ENCODE peak calls at places on chromosomes 13 and 19, in nine cellular contexts. B is stomach, Y is endothelial cell, O is omental fat pad, L is breast epithelium, F is lower leg skin, Q is H9, I is fibroblast of lung, Z is B cell. P is an unnamed sample.

GRCh38 chr13:110346661-110347067 is 39.6 kb downstream of the COL4A2 start:
- DNase-seq in I (no peak), L (no peak), Q (no peak), Z (no peak), F (peak), O (no peak), B (no peak), Y (no peak), P (no peak)

GRCh38 chr13:47865883-47866282 is 135.2 kb downstream of the SUCLA2 start:
- DNase-seq in Y (no peak), I (no peak), Z (no peak), F (no peak), O (no peak), B (no peak), Q (no peak), L (no peak), P (peak)

GRCh38 chr13:38670627-38671026 is 16.2 kb upstream of the FREM2 start:
- DNase-seq in I (peak), F (no peak), B (no peak), L (no peak), Q (no peak), Z (no peak), O (no peak), Y (no peak), P (no peak)

GRCh38 chr13:105518086-105518485 is 1017.4 kb downstream of the EFNB2 start:
- DNase-seq in O (no peak), I (peak), B (no peak), L (no peak), Z (no peak), Y (no peak), F (no peak), Q (no peak), P (no peak)

GRCh38 chr13:49046534-49046933 is 70.8 kb downstream of the FNDC3A start:
- DNase-seq in Z (no peak), L (no peak), B (no peak), I (peak), Y (no peak), Q (no peak), O (no peak), F (no peak), P (no peak)

GRCh38 chr13:46041335-46041934 is 11.1 kb downstream of the ZC3H13 start:
- DNase-seq in I (peak), O (no peak), L (no peak), F (no peak), Y (no peak), B (no peak), Q (no peak), Z (no peak), P (no peak)

GRCh38 chr13:47708386-47708785 is 292.7 kb downstream of the SUCLA2 start:
- DNase-seq in I (peak), B (no peak), Y (no peak), Q (no peak), F (no peak), L (no peak), O (no peak), Z (no peak), P (no peak)

GRCh38 chr19:5827342-5827890 is 12.1 kb downstream of the FUT6 start:
- DNase-seq in Z (no peak), F (no peak), O (no peak), I (no peak), Q (no peak), B (no peak), L (no peak), Y (no peak), P (no peak)

GRCh38 chr13:110629735-110630134 is 14.4 kb downstream of the NAXD start:
- DNase-seq in I (peak), O (no peak), Q (no peak), F (no peak), L (no peak), Z (peak), B (no peak), Y (no peak), P (no peak)

GRCh38 chr19:56765107-56765506 is 75.4 kb downstream of the PEG3 start:
- DNase-seq in I (no peak), B (peak), Z (no peak), Y (no peak), Q (no peak), L (peak), F (no peak), O (peak), P (no peak)

GRCh38 chr13:102401305-102401704 is 543 bp downstream of the FGF14 start:
- DNase-seq in I (no peak), Q (no peak), L (no peak), O (no peak), Y (no peak), Z (no peak), F (no peak), B (no peak), P (peak)

GRCh38 chr19:14147797-14148605 is 11.6 kb upstream of the ASF1B start:
- DNase-seq in Z (no peak), Y (peak), L (peak), Q (peak), I (peak), B (peak), F (peak), O (peak), P (peak)

GRCh38 chr19:30028118-30028991 is 86.3 kb downstream of the URI1 start:
- DNase-seq in Y (no peak), Z (no peak), I (no peak), Q (no peak), B (no peak), L (no peak), O (no peak), F (no peak), P (no peak)

GRCh38 chr19:56098731-56099577 is 22.1 kb downstream of the ZNF787 start:
- DNase-seq in O (no peak), L (no peak), Y (no peak), Q (no peak), Z (no peak), B (no peak), F (no peak), I (no peak), P (peak)

GRCh38 chr13:60047943-60048342 is 115.8 kb downstream of the DIAPH3 start:
- DNase-seq in F (no peak), O (no peak), Q (no peak), Y (no peak), I (peak), L (no peak), B (no peak), Z (no peak), P (no peak)

GRCh38 chr13:101515504-101515903 is 63.0 kb downstream of the ITGBL1 start:
- DNase-seq in Z (no peak), Y (no peak), O (no peak), B (no peak), F (no peak), Q (no peak), I (no peak), L (no peak), P (no peak)

GRCh38 chr13:38398810-38399493 is 49.3 kb downstream of the UFM1 start:
- DNase-seq in I (peak), Q (no peak), Z (no peak), B (no peak), Y (no peak), F (no peak), L (no peak), O (no peak), P (no peak)

GRCh38 chr19:45424191-45425058 is 708 bp upstream of the ERCC1 start:
- DNase-seq in Z (no peak), I (peak), B (peak), F (peak), L (no peak), Y (peak), O (no peak), Q (peak), P (peak)

GRCh38 chr19:45423033-45423588 is 606 bp downstream of the ERCC1 start:
- DNase-seq in Y (no peak), I (no peak), B (no peak), Q (no peak), O (no peak), Z (no peak), F (peak), L (no peak), P (no peak)

GRCh38 chr19:45423589-45424190 is at the start of gene ERCC1:
- DNase-seq in Z (peak), F (no peak), I (peak), Q (peak), O (peak), B (peak), L (peak), Y (peak), P (peak)

GRCh38 chr19:45428385-45429231 is 4.9 kb upstream of the ERCC1 start:
- DNase-seq in Z (no peak), F (no peak), O (no peak), L (no peak), Y (peak), I (peak), B (peak), Q (peak), P (peak)
- TF ChIP-seq CTCF in Z (peak), F (no peak), O (no peak), L (no peak), Y (peak), I (peak), B (no peak), Q (peak), P (peak)

GRCh38 chr19:28934626-28935025 is 278.3 kb downstream of the UQCRFS1 start:
- DNase-seq in Q (no peak), F (no peak), Z (no peak), I (no peak), L (no peak), Y (no peak), B (no peak), O (no peak), P (no peak)

GRCh38 chr19:28929026-28929425 is 283.9 kb downstream of the UQCRFS1 start:
- DNase-seq in F (no peak), I (no peak), Y (no peak), Z (no peak), Q (no peak), L (no peak), B (no peak), O (no peak), P (no peak)

GRCh38 chr19:28932446-28932845 is 280.5 kb downstream of the UQCRFS1 start:
- DNase-seq in Y (no peak), F (no peak), I (no peak), Q (no peak), L (no peak), Z (no peak), O (no peak), B (no peak), P (no peak)
- TF ChIP-seq CTCF in Y (no peak), F (no peak), I (no peak), Q (no peak), L (no peak), Z (no peak), O (no peak), B (no peak), P (no peak)

DNA sequence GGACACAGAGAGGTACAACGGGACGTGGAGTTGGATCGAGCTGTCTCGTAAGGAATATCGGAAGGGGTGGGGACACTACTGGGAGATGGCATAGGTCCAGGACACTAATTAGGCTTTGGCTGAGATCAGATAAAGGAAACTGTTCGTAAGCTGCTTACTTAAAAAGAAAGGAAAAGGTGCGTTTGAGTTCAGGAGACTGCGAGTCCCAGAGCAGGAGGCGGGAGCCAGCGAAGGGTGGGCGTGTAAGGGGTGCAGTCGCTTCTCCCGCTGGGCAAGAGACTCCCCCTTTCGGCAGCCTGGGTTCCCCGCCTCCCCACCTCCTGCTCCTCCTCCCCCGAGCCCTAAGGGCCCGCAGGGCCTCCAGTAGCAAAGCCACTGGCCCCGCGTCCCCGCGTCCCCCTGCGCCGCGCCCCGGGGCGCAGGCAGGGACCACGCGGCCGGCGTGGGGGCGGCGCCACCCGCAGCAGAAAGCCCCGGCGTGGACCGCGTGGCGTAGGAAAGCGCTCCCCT is 571 bp downstream of the ABCC4 start:
- DNase-seq in O (no peak), I (peak), Y (peak), Z (no peak), L (no peak), Q (peak), F (peak), B (peak), P (peak)
- TF ChIP-seq CTCF in O (no peak), I (peak), Y (no peak), Z (no peak), L (no peak), Q (peak), F (no peak), B (no peak), P (peak)

GRCh38 chr19:41937976-41938375 is 9.7 kb upstream of the ERFL start:
- DNase-seq in F (no peak), Z (no peak), Y (no peak), Q (no peak), L (no peak), O (no peak), B (no peak), I (no peak), P (no peak)
- TF ChIP-seq CTCF in F (no peak), Z (no peak), Y (peak), Q (peak), L (no peak), O (no peak), B (no peak), I (no peak), P (no peak)

DNA sequence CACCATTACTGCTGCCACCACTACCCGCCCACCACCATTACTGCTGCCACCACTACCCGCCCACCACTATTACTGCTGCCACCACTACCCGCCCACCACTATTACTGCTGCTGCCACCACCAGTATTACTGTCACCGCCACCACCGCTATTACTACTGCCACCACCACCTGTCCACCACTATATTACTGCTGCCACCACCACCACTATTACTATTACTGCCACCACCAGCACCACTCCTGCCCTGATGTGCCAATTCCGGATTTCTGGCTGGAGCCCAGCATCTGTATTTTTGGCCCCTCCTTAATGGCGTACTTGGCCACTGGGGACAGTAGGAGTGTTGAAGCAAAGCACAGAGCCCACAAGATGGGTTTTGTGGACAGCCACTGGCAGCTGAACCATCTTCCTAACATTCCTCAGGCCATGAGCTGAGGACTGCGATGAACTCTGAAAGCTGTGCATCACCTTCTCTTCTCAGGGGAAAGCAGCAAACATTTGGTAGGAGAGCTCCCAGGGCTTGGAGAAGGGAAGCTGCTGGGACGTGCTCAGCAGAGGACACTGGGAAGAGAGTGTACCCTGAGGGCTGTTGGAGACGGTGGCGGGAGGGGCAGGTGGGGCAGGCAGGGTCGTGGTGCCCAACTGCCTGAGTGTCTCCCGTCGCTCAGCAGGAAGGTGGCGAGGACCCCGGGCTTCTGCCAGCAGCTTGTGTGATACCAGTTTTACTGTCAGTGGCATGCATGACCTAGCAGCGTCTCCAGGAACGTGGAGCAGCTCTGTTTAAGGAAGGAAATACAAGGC is 23.0 kb downstream of the CUL4A start:
- DNase-seq in L (no peak), B (no peak), O (no peak), Y (no peak), F (no peak), Q (no peak), Z (no peak), I (no peak), P (no peak)
- TF ChIP-seq CTCF in L (no peak), B (no peak), O (no peak), Y (no peak), F (no peak), Q (no peak), Z (no peak), I (no peak), P (no peak)

GRCh38 chr13:29227560-29227959 is 367.9 kb downstream of the SLC7A1 start:
- DNase-seq in Q (no peak), L (no peak), Y (no peak), O (no peak), I (no peak), Z (no peak), F (no peak), B (no peak), P (no peak)

DNA sequence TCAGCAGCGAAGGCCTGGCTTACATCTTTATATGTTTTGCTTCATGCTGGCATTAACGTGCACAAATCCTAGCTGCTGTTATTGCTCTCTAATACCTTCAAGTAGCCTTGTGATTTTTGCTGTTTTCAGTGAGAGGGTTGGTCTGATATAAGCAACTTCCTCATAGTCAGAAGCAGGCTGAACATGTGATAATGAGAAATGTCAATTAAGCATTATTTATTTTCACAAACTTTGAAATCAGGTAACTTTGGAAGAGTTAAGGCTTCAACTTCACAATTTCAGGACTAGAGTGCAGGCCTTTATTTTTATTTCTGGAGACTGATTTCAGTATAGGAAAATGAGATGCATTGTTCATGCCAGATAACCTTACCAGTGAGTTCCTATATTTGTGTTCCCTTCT is 365.0 kb downstream of the SLC7A1 start:
- DNase-seq in I (no peak), Z (no peak), L (no peak), Y (no peak), F (no peak), B (no peak), Q (no peak), O (no peak), P (no peak)
- TF ChIP-seq CTCF in I (no peak), Z (no peak), L (no peak), Y (no peak), F (no peak), B (no peak), Q (no peak), O (no peak), P (no peak)

GRCh38 chr13:21032656-21033055 is 28.7 kb downstream of the LATS2 start:
- DNase-seq in Z (no peak), Y (no peak), Q (no peak), F (peak), I (no peak), O (no peak), L (no peak), B (no peak), P (no peak)

GRCh38 chr13:21033866-21034601 is 27.4 kb downstream of the LATS2 start:
- DNase-seq in O (no peak), Z (no peak), F (peak), L (no peak), B (peak), I (peak), Q (no peak), Y (no peak), P (no peak)

GRCh38 chr13:21033224-21033855 is 28.0 kb downstream of the LATS2 start:
- DNase-seq in Y (no peak), F (peak), L (no peak), Q (no peak), B (peak), Z (no peak), O (no peak), I (peak), P (no peak)

GRCh38 chr13:21037656-21038055 is 23.7 kb downstream of the LATS2 start:
- DNase-seq in Y (no peak), B (no peak), Z (no peak), Q (peak), O (no peak), L (no peak), I (no peak), F (peak), P (no peak)

GRCh38 chr13:21034602-21035190 is 26.7 kb downstream of the LATS2 start:
- DNase-seq in B (no peak), Y (peak), F (peak), Z (no peak), L (no peak), Q (peak), I (peak), O (no peak), P (no peak)
- TF ChIP-seq CTCF in B (no peak), Y (no peak), F (no peak), Z (no peak), L (no peak), Q (peak), I (no peak), O (no peak), P (peak)